ENCODE peak calls at places on chromosomes 11 and 22, in five cellular contexts. One of them, this sample, is unnamed.

GRCh38 chr11:119671561-119672015 is 57.4 kb downstream of the NECTIN1 start:
- DNase-seq in CD8-positive, alpha-beta T cell: no peak
- DNase-seq in body of pancreas: peak; percentile 31
- DNase-seq in IMR-90: peak; percentile 55
- DNase-seq in cardiac muscle cell: no peak
- DNase-seq in this sample: peak; percentile 56

GRCh38 chr11:12979928-12980689 is 29.0 kb upstream of the RASSF10 start:
- DNase-seq in CD8-positive, alpha-beta T cell: no peak
- DNase-seq in body of pancreas: no peak
- DNase-seq in IMR-90: no peak
- DNase-seq in cardiac muscle cell: no peak
- DNase-seq in this sample: no peak

GRCh38 chr22:35570686-35571194 is 30.1 kb downstream of the RASD2 start:
- DNase-seq in CD8-positive, alpha-beta T cell: no peak
- DNase-seq in body of pancreas: no peak
- DNase-seq in IMR-90: no peak
- DNase-seq in cardiac muscle cell: no peak
- DNase-seq in this sample: no peak

GRCh38 chr11:125960771-125961170 is 14.9 kb downstream of the VSIG10L2 start:
- DNase-seq in CD8-positive, alpha-beta T cell: no peak
- DNase-seq in body of pancreas: no peak
- DNase-seq in IMR-90: no peak
- DNase-seq in cardiac muscle cell: no peak
- DNase-seq in this sample: no peak

GRCh38 chr11:1219836-1220810 is 2.7 kb upstream of the MUC5B start:
- DNase-seq in CD8-positive, alpha-beta T cell: no peak
- DNase-seq in body of pancreas: peak; percentile 16
- DNase-seq in IMR-90: no peak
- DNase-seq in cardiac muscle cell: peak; percentile 27
- DNase-seq in this sample: no peak

GRCh38 chr11:126607374-126607773 is 251.9 kb downstream of the ST3GAL4 start:
- DNase-seq in CD8-positive, alpha-beta T cell: no peak
- DNase-seq in body of pancreas: peak; percentile 71
- DNase-seq in IMR-90: peak; percentile 66
- DNase-seq in cardiac muscle cell: peak; percentile 64
- DNase-seq in this sample: peak; percentile 23

GRCh38 chr11:91115116-91115515 is 892.3 kb upstream of the CHORDC1 start:
- DNase-seq in CD8-positive, alpha-beta T cell: no peak
- DNase-seq in body of pancreas: no peak
- DNase-seq in IMR-90: no peak
- DNase-seq in cardiac muscle cell: no peak
- DNase-seq in this sample: no peak

GRCh38 chr11:87035976-87036583 is 1.7 kb upstream of the TMEM135 start:
- DNase-seq in CD8-positive, alpha-beta T cell: no peak
- DNase-seq in body of pancreas: no peak
- DNase-seq in IMR-90: no peak
- DNase-seq in cardiac muscle cell: no peak
- DNase-seq in this sample: no peak

GRCh38 chr11:92941676-92942571 is 27.5 kb upstream of the MTNR1B start:
- DNase-seq in CD8-positive, alpha-beta T cell: no peak
- DNase-seq in body of pancreas: peak; percentile 19
- DNase-seq in IMR-90: peak; percentile 50
- DNase-seq in cardiac muscle cell: peak; percentile 20
- DNase-seq in this sample: peak; percentile 28

GRCh38 chr11:127182586-127183203 is 182.1 kb upstream of the KIRREL3 start:
- DNase-seq in CD8-positive, alpha-beta T cell: no peak
- DNase-seq in body of pancreas: no peak
- DNase-seq in IMR-90: no peak
- DNase-seq in cardiac muscle cell: peak; percentile 6
- DNase-seq in this sample: no peak

GRCh38 chr11:9616042-9616640 is 42.7 kb downstream of the WEE1 start:
- DNase-seq in CD8-positive, alpha-beta T cell: no peak
- DNase-seq in body of pancreas: no peak
- DNase-seq in IMR-90: peak; percentile 59
- DNase-seq in cardiac muscle cell: no peak
- DNase-seq in this sample: no peak

GRCh38 chr11:45949992-45950407 is 27.5 kb downstream of the LARGE2 start:
- DNase-seq in CD8-positive, alpha-beta T cell: no peak
- DNase-seq in body of pancreas: no peak
- DNase-seq in IMR-90: no peak
- DNase-seq in cardiac muscle cell: no peak
- DNase-seq in this sample: no peak

GRCh38 chr11:133078012-133078411 is 454.3 kb downstream of the OPCML start:
- DNase-seq in CD8-positive, alpha-beta T cell: no peak
- DNase-seq in body of pancreas: no peak
- DNase-seq in IMR-90: no peak
- DNase-seq in cardiac muscle cell: no peak
- DNase-seq in this sample: no peak

GRCh38 chr11:36385121-36385530 is 89.0 kb downstream of the PRR5L start:
- DNase-seq in CD8-positive, alpha-beta T cell: no peak
- DNase-seq in body of pancreas: no peak
- DNase-seq in IMR-90: peak; percentile 92
- DNase-seq in cardiac muscle cell: no peak
- DNase-seq in this sample: peak; percentile 89

GRCh38 chr22:49238181-49239141 is 589.2 kb downstream of the BRD1 start:
- DNase-seq in CD8-positive, alpha-beta T cell: no peak
- DNase-seq in body of pancreas: no peak
- DNase-seq in IMR-90: no peak
- DNase-seq in cardiac muscle cell: no peak
- DNase-seq in this sample: no peak

GRCh38 chr11:10674991-10675440 is 18.5 kb downstream of the IRAG1 start:
- DNase-seq in CD8-positive, alpha-beta T cell: no peak
- DNase-seq in body of pancreas: no peak
- DNase-seq in IMR-90: no peak
- DNase-seq in cardiac muscle cell: no peak
- DNase-seq in this sample: no peak

GRCh38 chr22:41979423-41980250 is 10.4 kb downstream of the SEPTIN3 start:
- DNase-seq in CD8-positive, alpha-beta T cell: no peak
- DNase-seq in body of pancreas: no peak
- DNase-seq in IMR-90: no peak
- DNase-seq in cardiac muscle cell: no peak
- DNase-seq in this sample: no peak

DNA sequence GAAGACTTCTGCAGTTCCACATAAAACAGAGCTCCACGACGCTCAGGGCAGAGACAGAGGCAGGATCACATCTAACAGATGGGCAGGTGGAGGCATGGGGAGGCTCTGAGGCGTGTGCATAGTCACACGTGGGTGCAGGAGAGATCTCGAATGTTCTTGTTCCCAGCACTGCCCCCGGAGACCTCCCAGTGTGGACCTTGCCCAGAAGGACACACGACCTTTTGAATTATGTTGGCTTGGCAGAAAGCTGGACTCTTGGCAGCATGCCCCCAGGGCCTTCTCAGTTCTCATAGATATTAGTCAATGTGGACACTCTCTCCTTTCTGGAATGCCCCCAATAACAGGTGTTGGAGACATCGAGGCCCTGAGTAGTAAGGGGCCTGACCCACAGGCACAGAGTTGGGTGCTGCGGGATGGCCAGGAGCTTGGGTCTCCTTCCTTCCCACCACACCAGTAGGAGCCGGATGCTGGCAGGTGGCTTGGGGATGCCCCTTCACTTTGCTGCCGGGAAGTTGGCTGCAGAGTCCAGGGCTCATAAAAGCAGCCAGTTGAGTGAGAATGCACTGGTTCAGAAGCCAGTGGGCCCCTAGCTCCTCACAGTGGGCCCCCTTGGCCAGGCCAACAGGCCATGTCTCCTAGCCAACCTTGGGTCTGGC is 12.1 kb downstream of the MYEOV start:
- DNase-seq in CD8-positive, alpha-beta T cell: no peak
- DNase-seq in body of pancreas: peak; percentile 65
- DNase-seq in IMR-90: no peak
- DNase-seq in cardiac muscle cell: no peak
- DNase-seq in this sample: no peak
- H3K4me3 ChIP-seq in CD8-positive, alpha-beta T cell: no peak overlapping the region
- H3K4me3 ChIP-seq in body of pancreas: no peak overlapping the region
- H3K4me3 ChIP-seq in IMR-90: no peak overlapping the region
- H3K4me3 ChIP-seq in cardiac muscle cell: no peak overlapping the region
- H3K4me3 ChIP-seq in this sample: no peak overlapping the region

GRCh38 chr22:19175026-19175601 is 3.4 kb downstream of the SLC25A1 start:
- DNase-seq in CD8-positive, alpha-beta T cell: no peak
- DNase-seq in body of pancreas: no peak
- DNase-seq in IMR-90: no peak
- DNase-seq in cardiac muscle cell: no peak
- DNase-seq in this sample: no peak

GRCh38 chr22:19174106-19175025 is 4.2 kb downstream of the SLC25A1 start:
- DNase-seq in CD8-positive, alpha-beta T cell: no peak
- DNase-seq in body of pancreas: peak; percentile 49
- DNase-seq in IMR-90: peak; percentile 42
- DNase-seq in cardiac muscle cell: no peak
- DNase-seq in this sample: peak; percentile 35

GRCh38 chr22:19175602-19176174 is 2.8 kb downstream of the SLC25A1 start:
- DNase-seq in CD8-positive, alpha-beta T cell: no peak
- DNase-seq in body of pancreas: no peak
- DNase-seq in IMR-90: no peak
- DNase-seq in cardiac muscle cell: no peak
- DNase-seq in this sample: no peak

GRCh38 chr22:19172213-19173046 is 6.1 kb downstream of the SLC25A1 start:
- DNase-seq in CD8-positive, alpha-beta T cell: no peak
- DNase-seq in body of pancreas: no peak
- DNase-seq in IMR-90: no peak
- DNase-seq in cardiac muscle cell: no peak
- DNase-seq in this sample: no peak

DNA sequence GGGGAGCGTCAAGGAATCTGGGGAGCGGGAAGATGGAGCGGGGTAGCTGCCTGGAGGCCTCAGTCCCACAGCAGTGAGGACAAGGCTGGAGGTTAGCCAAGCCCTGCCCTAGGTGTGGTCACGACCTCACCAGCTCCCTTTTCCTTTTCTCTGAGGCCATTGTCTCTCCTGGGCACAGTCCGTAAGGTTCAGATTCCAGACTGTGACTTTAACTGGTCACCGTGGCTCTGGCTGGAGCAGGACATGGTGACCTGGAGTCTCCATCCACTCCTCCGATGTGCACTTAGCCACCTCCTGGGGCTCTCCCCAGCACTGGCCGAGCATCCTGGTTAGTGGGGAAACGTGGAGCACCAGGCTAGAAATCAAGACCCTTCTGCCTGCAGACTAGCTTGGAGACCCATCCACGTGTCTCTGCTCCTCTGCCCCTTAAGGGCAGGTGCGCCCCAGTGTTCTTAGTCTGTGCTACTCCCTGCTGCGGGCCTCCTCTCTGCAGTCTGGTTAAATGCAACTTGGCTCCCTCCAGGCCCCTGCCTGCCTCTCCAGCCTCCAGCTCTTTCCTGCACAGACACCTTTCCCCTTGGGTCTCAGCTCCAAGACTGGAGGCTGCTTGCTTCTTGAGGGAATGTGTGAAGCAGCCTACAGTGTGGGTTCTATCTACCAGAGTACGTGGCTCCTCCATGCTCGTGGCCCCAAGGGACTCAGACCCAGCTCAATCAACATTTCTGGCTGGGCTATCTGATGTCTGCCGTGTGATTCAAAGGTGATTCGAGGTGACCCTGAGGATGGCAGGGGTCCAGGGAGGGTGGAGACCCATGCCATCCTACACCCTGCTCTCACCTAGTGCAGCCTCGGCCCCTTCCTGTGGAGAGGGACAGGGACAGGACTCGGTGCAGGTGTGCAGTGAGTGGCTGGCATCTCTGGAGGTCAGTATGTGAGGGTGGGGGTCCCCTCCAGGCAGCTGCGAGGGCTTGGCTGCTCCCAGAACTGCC is 5.2 kb downstream of the SLC25A1 start:
- DNase-seq in CD8-positive, alpha-beta T cell: no peak
- DNase-seq in body of pancreas: no peak
- DNase-seq in IMR-90: no peak
- DNase-seq in cardiac muscle cell: no peak
- DNase-seq in this sample: no peak
- H3K4me3 ChIP-seq in CD8-positive, alpha-beta T cell: no peak overlapping the region
- H3K4me3 ChIP-seq in body of pancreas: no peak overlapping the region
- H3K4me3 ChIP-seq in IMR-90: no peak overlapping the region
- H3K4me3 ChIP-seq in cardiac muscle cell: no peak overlapping the region
- H3K4me3 ChIP-seq in this sample: no peak overlapping the region

GRCh38 chr11:71139516-71140205 is 112.7 kb downstream of the SHANK2 start:
- DNase-seq in CD8-positive, alpha-beta T cell: no peak
- DNase-seq in body of pancreas: peak; percentile 93
- DNase-seq in IMR-90: peak; percentile 26
- DNase-seq in cardiac muscle cell: no peak
- DNase-seq in this sample: no peak

GRCh38 chr11:71136095-71136845 is 116.1 kb downstream of the SHANK2 start:
- DNase-seq in CD8-positive, alpha-beta T cell: no peak
- DNase-seq in body of pancreas: no peak
- DNase-seq in IMR-90: no peak
- DNase-seq in cardiac muscle cell: no peak
- DNase-seq in this sample: no peak

GRCh38 chr11:71137376-71137775 is 115.0 kb downstream of the SHANK2 start:
- DNase-seq in CD8-positive, alpha-beta T cell: no peak
- DNase-seq in body of pancreas: no peak
- DNase-seq in IMR-90: no peak
- DNase-seq in cardiac muscle cell: no peak
- DNase-seq in this sample: no peak

GRCh38 chr11:71140206-71140919 is 112.0 kb downstream of the SHANK2 start:
- DNase-seq in CD8-positive, alpha-beta T cell: no peak
- DNase-seq in body of pancreas: peak; percentile 34
- DNase-seq in IMR-90: no peak
- DNase-seq in cardiac muscle cell: no peak
- DNase-seq in this sample: peak; percentile 50

DNA sequence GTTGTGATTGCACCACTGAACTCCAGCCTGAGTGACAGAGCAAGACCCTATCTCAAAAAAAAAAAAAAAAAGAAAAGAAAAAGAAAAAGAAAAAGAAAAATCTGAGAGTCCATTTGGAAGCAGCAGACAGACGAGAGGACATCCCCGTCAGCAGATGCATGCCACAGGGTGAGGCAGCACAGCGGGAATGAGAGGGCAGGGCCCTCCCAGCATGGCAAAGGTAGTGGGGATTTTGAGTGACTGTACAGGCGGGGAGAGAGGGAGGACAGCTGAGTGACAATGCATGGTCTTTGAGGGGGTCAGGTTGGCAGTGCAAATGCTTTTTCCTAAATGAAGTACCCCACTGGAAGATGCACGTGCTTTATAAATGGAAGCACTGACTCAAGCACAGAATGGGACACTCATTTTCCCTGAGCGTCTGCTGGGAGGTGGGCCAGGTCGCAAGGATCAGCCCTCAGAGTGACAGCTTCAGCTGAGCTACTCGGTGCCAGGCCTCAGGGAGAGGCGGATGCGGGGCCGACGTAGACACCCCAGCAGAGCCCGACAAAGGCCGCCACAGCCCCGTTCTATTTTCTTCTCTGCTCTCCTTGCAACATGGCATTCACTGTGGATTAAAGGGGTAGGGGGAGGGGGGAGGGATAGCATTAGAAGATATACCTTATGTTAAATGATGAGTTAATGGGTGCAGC is 113.5 kb downstream of the SHANK2 start:
- DNase-seq in CD8-positive, alpha-beta T cell: no peak
- DNase-seq in body of pancreas: no peak
- DNase-seq in IMR-90: no peak
- DNase-seq in cardiac muscle cell: no peak
- DNase-seq in this sample: no peak
- H3K4me3 ChIP-seq in CD8-positive, alpha-beta T cell: no peak overlapping the region
- H3K4me3 ChIP-seq in body of pancreas: no peak overlapping the region
- H3K4me3 ChIP-seq in IMR-90: no peak overlapping the region
- H3K4me3 ChIP-seq in cardiac muscle cell: no peak overlapping the region
- H3K4me3 ChIP-seq in this sample: no peak overlapping the region

DNA sequence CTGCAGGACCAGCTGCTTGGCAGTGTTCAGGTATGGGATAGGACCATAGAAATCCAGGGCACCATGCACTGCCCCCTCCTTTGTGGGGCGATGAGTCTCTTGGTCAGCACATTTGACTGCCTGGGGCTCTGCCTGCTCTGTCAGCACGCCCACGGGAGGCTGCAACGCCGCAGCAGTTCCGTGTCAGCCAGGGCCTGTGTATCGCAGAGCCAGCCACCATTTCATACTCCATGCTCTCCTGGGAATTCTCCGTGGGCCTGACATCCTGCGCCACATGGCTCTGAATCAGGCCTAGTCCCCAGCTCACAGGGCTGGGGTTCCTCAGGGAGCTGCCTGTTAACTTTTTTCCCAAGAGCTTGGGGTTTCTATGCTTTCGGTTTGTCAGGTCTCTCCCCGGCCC is 16.9 kb upstream of the RELT start:
- DNase-seq in CD8-positive, alpha-beta T cell: no peak
- DNase-seq in body of pancreas: peak; percentile 31
- DNase-seq in IMR-90: peak; percentile 22
- DNase-seq in cardiac muscle cell: no peak
- DNase-seq in this sample: no peak
- H3K4me3 ChIP-seq in CD8-positive, alpha-beta T cell: no peak overlapping the region
- H3K4me3 ChIP-seq in body of pancreas: no peak overlapping the region
- H3K4me3 ChIP-seq in IMR-90: no peak overlapping the region
- H3K4me3 ChIP-seq in cardiac muscle cell: no peak overlapping the region
- H3K4me3 ChIP-seq in this sample: no peak overlapping the region